ENCODE peak calls at places on chromosomes 6 and 20, in five cellular contexts. X is breast epithelium, W is tibial artery, O is adrenal gland, M is psoas muscle. N is an unnamed sample.

GRCh38 chr6:2952557-2953095 is 18.7 kb downstream of the SERPINB6 start:
- DNase-seq in O (peak), X (peak), W (peak), M (peak), N (peak)

GRCh38 chr6:150565945-150566344 is 33.7 kb upstream of the PLEKHG1 start:
- DNase-seq in W (no peak), M (no peak), O (no peak), X (no peak), N (no peak)

GRCh38 chr6:41111017-41111416 is 38.2 kb downstream of the NFYA start:
- DNase-seq in W (no peak), O (no peak), M (no peak), X (no peak), N (no peak)

GRCh38 chr6:44219053-44219814 is 2.5 kb downstream of the MYMX start:
- DNase-seq in X (peak), O (peak), M (peak), W (peak), N (peak)

GRCh38 chr6:132763269-132763668 is 5.6 kb upstream of the VNN2 start:
- DNase-seq in O (peak), X (no peak), M (no peak), W (no peak), N (no peak)

GRCh38 chr6:166156942-166157341 is 10.7 kb downstream of the TBXT start:
- DNase-seq in W (no peak), M (no peak), O (no peak), X (no peak), N (no peak)

GRCh38 chr6:39344821-39345280 is 22.3 kb upstream of the KCNK16 start:
- DNase-seq in W (no peak), X (no peak), O (no peak), M (no peak), N (no peak)

GRCh38 chr6:161948462-161948861 is 674.6 kb upstream of the AGPAT4 start:
- DNase-seq in M (no peak), X (no peak), W (no peak), O (no peak), N (no peak)

GRCh38 chr20:23889775-23890187 is 10.2 kb upstream of the CST5 start:
- DNase-seq in W (peak), O (peak), M (peak), X (no peak), N (peak)

GRCh38 chr6:10981409-10981808 is 62.7 kb downstream of the ELOVL2 start:
- DNase-seq in M (no peak), O (no peak), X (no peak), W (no peak), N (no peak)

GRCh38 chr6:56794421-56794820 is 151.7 kb upstream of the DST start:
- DNase-seq in W (no peak), O (no peak), M (no peak), X (no peak), N (no peak)

GRCh38 chr6:44667226-44667625 is 279.7 kb downstream of the CDC5L start:
- DNase-seq in X (no peak), M (no peak), O (no peak), W (no peak), N (no peak)

GRCh38 chr6:114119056-114119455 is 148.1 kb upstream of the HDAC2 start:
- DNase-seq in W (no peak), X (no peak), O (no peak), M (no peak), N (no peak)

GRCh38 chr6:166466178-166467122 is 83.7 kb upstream of the MPC1 start:
- DNase-seq in M (no peak), O (no peak), W (peak), X (no peak), N (no peak)

GRCh38 chr6:148746363-148747144 is at the start of gene UST:
- DNase-seq in X (peak), M (peak), O (peak), W (peak), N (peak)

GRCh38 chr6:148747145-148747492 is 289 bp downstream of the UST start:
- DNase-seq in W (peak), O (peak), M (peak), X (peak), N (peak)

GRCh38 chr6:148747493-148748160 is 797 bp downstream of the UST start:
- DNase-seq in W (peak), X (peak), M (peak), O (no peak), N (peak)

GRCh38 chr6:148743476-148743875 is 3.4 kb upstream of the UST start:
- DNase-seq in W (no peak), O (no peak), M (no peak), X (no peak), N (no peak)

GRCh38 chr6:148745926-148746325 is 904 bp upstream of the UST start:
- DNase-seq in M (no peak), W (no peak), O (no peak), X (no peak), N (no peak)
- H3K4me3 ChIP-seq in M (peak), W (peak), O (no peak), X (peak), N (no peak)

GRCh38 chr20:31870703-31871601 is 518 bp downstream of the TTLL9 start:
- DNase-seq in W (no peak), M (no peak), X (no peak), O (no peak), N (no peak)
- H3K4me3 ChIP-seq in W (peak), M (peak), X (peak), O (no peak), N (peak)

GRCh38 chr6:15626878-15627683 is 35.7 kb downstream of the DTNBP1 start:
- DNase-seq in O (no peak), W (no peak), M (no peak), X (no peak), N (peak)

GRCh38 chr6:15629487-15629886 is 33.3 kb downstream of the DTNBP1 start:
- DNase-seq in W (no peak), X (no peak), O (no peak), M (no peak), N (no peak)

GRCh38 chr6:15626160-15626559 is 36.7 kb downstream of the DTNBP1 start:
- DNase-seq in W (no peak), M (no peak), O (no peak), X (no peak), N (no peak)

GRCh38 chr6:15628499-15629131 is 34.2 kb downstream of the DTNBP1 start:
- DNase-seq in M (no peak), X (no peak), O (no peak), W (no peak), N (no peak)

GRCh38 chr6:15627829-15628228 is 35.0 kb downstream of the DTNBP1 start:
- DNase-seq in M (no peak), W (no peak), O (no peak), X (no peak), N (no peak)
- H3K4me3 ChIP-seq in M (no peak), W (no peak), O (no peak), X (no peak), N (no peak)

GRCh38 chr6:28695671-28696537 is 170.2 kb downstream of the GPX5 start:
- DNase-seq in M (no peak), O (no peak), W (no peak), X (no peak), N (peak)

GRCh38 chr6:28693033-28693750 is 167.5 kb downstream of the GPX5 start:
- DNase-seq in O (no peak), X (no peak), M (no peak), W (no peak), N (no peak)

GRCh38 chr6:28693751-28694443 is 168.2 kb downstream of the GPX5 start:
- DNase-seq in M (no peak), X (no peak), O (no peak), W (no peak), N (no peak)
- H3K4me3 ChIP-seq in M (peak), X (no peak), O (no peak), W (no peak), N (no peak)

N was measured in BE2C.